ENCODE peak calls at places on chromosomes 7 and 10, in six cellular contexts. One of them, this sample, is unnamed.

GRCh38 chr7:86768967-86769760 is 125.5 kb downstream of the GRM3 start:
- DNase-seq in HCT116: no peak
- DNase-seq in A549: no peak
- DNase-seq in IMR-90: no peak
- DNase-seq in OCI-LY7: no peak
- DNase-seq in SK-N-SH: no peak
- DNase-seq in this sample: no peak

GRCh38 chr10:86117051-86117450 is 249.5 kb downstream of the GRID1 start:
- DNase-seq in HCT116: no peak
- DNase-seq in A549: no peak
- DNase-seq in IMR-90: no peak
- DNase-seq in OCI-LY7: no peak
- DNase-seq in SK-N-SH: no peak
- DNase-seq in this sample: no peak

GRCh38 chr7:157269341-157270059 is 67.3 kb upstream of the DNAJB6 start:
- DNase-seq in HCT116: no peak
- DNase-seq in A549: no peak
- DNase-seq in IMR-90: no peak
- DNase-seq in OCI-LY7: no peak
- DNase-seq in SK-N-SH: no peak
- DNase-seq in this sample: no peak

GRCh38 chr10:70622981-70623844 is 20.7 kb upstream of the PRF1 start:
- DNase-seq in HCT116: no peak
- DNase-seq in A549: no peak
- DNase-seq in IMR-90: no peak
- DNase-seq in OCI-LY7: no peak
- DNase-seq in SK-N-SH: no peak
- DNase-seq in this sample: no peak

GRCh38 chr7:66877577-66878300 is 43.3 kb upstream of the TMEM248 start:
- DNase-seq in HCT116: no peak
- DNase-seq in A549: no peak
- DNase-seq in IMR-90: peak; percentile 36
- DNase-seq in OCI-LY7: peak; percentile 6
- DNase-seq in SK-N-SH: no peak
- DNase-seq in this sample: no peak

GRCh38 chr7:89049043-89049442 is 253.5 kb upstream of the TEX47 start:
- DNase-seq in HCT116: no peak
- DNase-seq in A549: no peak
- DNase-seq in IMR-90: no peak
- DNase-seq in OCI-LY7: no peak
- DNase-seq in SK-N-SH: no peak
- DNase-seq in this sample: no peak

GRCh38 chr10:43691503-43691902 is 42.8 kb upstream of the ZNF32 start:
- DNase-seq in HCT116: no peak
- DNase-seq in A549: no peak
- DNase-seq in IMR-90: peak; percentile 23
- DNase-seq in OCI-LY7: no peak
- DNase-seq in SK-N-SH: no peak
- DNase-seq in this sample: no peak

GRCh38 chr10:124389613-124390361 is 28.9 kb downstream of the OAT start:
- DNase-seq in HCT116: no peak
- DNase-seq in A549: no peak
- DNase-seq in IMR-90: no peak
- DNase-seq in OCI-LY7: no peak
- DNase-seq in SK-N-SH: peak; percentile 32
- DNase-seq in this sample: no peak

GRCh38 chr10:33258951-33259350 is 75.5 kb downstream of the NRP1 start:
- DNase-seq in HCT116: no peak
- DNase-seq in A549: peak; percentile 58
- DNase-seq in IMR-90: peak; percentile 73
- DNase-seq in OCI-LY7: no peak
- DNase-seq in SK-N-SH: no peak
- DNase-seq in this sample: peak; percentile 59

DNA sequence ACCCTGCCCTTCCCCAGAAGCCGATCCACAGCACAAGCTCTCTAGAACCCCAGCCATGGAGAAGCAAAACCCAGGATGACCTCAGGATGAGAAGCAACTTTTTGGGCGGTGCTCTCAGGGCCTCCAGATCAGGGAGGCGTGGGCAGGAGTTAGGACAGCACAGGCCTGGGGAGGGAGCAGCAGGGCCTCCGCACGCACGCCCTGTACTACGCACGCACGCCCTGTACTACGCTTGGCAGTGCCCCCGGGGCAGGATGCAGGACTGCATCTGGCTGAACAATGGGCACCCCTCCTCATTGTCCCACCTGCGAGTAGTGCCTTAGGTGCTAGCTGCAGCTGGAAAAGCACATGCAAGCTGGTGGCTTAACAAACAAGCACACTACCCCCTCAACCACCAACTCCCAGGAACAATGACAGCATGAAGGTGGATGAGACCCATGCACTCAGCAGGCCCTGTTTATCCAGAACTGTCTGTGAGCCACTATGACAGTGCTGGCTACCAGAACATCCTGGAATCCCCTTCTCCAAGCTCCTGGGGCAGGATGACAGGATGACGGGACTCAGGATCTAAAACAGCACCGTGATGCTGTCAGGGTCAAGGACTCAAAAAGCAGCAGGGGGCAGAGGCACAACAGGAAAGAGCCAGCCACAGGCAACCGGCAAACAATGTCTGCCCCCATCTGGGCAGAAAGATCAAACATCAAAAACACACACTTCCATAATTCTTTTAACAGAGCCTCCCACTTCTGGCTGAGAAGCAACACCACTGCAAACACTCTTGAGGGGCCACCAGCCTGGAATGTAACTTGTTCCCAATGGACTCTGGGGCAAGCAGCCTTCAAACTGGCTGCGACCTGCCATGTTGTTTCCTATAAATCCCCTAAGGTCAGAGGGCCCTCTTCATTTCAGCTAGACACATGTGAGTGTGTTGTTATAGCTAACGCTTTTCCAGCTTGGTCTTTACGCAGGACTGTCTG is 11.7 kb downstream of the PODXL start:
- DNase-seq in HCT116: no peak
- DNase-seq in A549: peak; percentile 66
- DNase-seq in IMR-90: peak; percentile 35
- DNase-seq in OCI-LY7: peak; percentile 40
- DNase-seq in SK-N-SH: peak; percentile 84
- DNase-seq in this sample: no peak
- TF ChIP-seq CTCF in HCT116: no peak
- TF ChIP-seq CTCF in A549: peak; percentile 46
- TF ChIP-seq CTCF in IMR-90: peak; percentile 51
- TF ChIP-seq CTCF in OCI-LY7: peak; percentile 63
- TF ChIP-seq CTCF in SK-N-SH: peak; percentile 63
- TF ChIP-seq CTCF in this sample: no peak

DNA sequence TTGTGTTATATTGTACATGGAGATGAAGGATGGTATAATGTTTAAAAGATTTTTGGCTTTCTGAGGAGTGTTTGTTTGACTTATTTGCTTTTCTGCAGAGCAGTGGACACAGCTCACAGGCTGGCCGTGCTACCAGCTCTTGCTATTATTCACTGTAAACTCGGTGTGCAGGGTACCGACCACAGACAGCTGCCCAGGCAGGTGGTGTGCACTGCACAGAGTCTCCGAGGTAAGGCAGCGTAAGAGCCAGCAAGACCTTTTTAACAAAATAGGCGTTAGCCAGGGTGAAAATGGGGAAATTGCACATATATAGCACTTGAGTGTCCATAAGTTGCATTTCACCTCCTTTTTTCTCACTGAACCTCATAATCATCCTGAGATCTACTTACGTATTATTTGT is 438.0 kb downstream of the CNTNAP2 start:
- DNase-seq in HCT116: no peak
- DNase-seq in A549: no peak
- DNase-seq in IMR-90: no peak
- DNase-seq in OCI-LY7: no peak
- DNase-seq in SK-N-SH: no peak
- DNase-seq in this sample: no peak
- H3K4me2 ChIP-seq in HCT116: no peak overlapping the region
- H3K4me2 ChIP-seq in A549: no peak overlapping the region
- H3K4me2 ChIP-seq in IMR-90: no peak overlapping the region
- H3K4me2 ChIP-seq in OCI-LY7: no peak overlapping the region
- H3K4me2 ChIP-seq in SK-N-SH: no peak overlapping the region
- H3K4me2 ChIP-seq in this sample: no peak overlapping the region

GRCh38 chr7:5690931-5691461 is 90.5 kb downstream of the RNF216 start:
- DNase-seq in HCT116: no peak
- DNase-seq in A549: no peak
- DNase-seq in IMR-90: no peak
- DNase-seq in OCI-LY7: no peak
- DNase-seq in SK-N-SH: no peak
- DNase-seq in this sample: no peak

GRCh38 chr7:5692845-5693278 is 88.6 kb downstream of the RNF216 start:
- DNase-seq in HCT116: no peak
- DNase-seq in A549: peak; percentile 74
- DNase-seq in IMR-90: peak; percentile 82
- DNase-seq in OCI-LY7: no peak
- DNase-seq in SK-N-SH: peak; percentile 67
- DNase-seq in this sample: no peak

GRCh38 chr7:5692112-5692844 is 89.2 kb downstream of the RNF216 start:
- DNase-seq in HCT116: no peak
- DNase-seq in A549: peak; percentile 86
- DNase-seq in IMR-90: peak; percentile 98
- DNase-seq in OCI-LY7: no peak
- DNase-seq in SK-N-SH: peak; percentile 54
- DNase-seq in this sample: no peak

GRCh38 chr7:5689716-5690115 is 91.7 kb downstream of the RNF216 start:
- DNase-seq in HCT116: no peak
- DNase-seq in A549: no peak
- DNase-seq in IMR-90: no peak
- DNase-seq in OCI-LY7: no peak
- DNase-seq in SK-N-SH: no peak
- DNase-seq in this sample: no peak

GRCh38 chr7:5691536-5692090 is 89.8 kb downstream of the RNF216 start:
- DNase-seq in HCT116: no peak
- DNase-seq in A549: no peak
- DNase-seq in IMR-90: no peak
- DNase-seq in OCI-LY7: no peak
- DNase-seq in SK-N-SH: no peak
- DNase-seq in this sample: no peak
- H3K4me3 ChIP-seq in HCT116: no peak overlapping the region
- H3K4me3 ChIP-seq in A549: peak overlapping the region; percentile 11
- H3K4me3 ChIP-seq in IMR-90: no peak overlapping the region
- H3K4me3 ChIP-seq in OCI-LY7: no peak overlapping the region
- H3K4me3 ChIP-seq in SK-N-SH: peak overlapping the region; percentile 13
- H3K4me3 ChIP-seq in this sample: no peak overlapping the region

DNA sequence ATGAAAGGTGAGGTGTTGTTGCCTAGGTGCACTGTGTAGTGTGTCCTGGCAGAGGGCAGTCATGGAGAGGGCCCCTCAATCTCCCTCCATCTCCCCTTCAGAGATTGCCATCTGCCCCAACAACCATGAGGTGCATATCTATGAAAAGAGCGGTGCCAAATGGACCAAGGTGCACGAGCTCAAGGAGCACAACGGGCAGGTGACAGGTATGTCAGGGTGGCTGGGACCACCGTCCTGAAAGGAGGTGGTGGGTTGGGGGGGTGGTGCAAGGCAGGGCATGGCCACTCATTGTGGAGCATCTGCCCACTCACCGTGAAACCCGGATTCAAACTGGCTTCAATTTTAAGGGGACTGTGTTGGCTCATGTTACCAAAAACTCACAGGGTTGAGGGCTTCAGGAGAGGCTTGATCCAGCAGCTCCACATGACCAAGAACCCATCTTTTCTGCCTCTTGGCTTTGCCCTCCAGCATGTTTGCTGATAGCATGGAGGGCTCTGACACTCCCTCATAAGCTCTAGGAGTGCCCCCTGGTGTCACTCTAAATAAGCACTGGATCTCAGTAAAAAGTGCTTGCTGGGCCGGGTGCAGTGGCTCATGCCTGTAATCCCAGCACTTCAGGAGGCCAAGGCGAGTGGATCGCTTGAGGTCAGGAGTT is 12.2 kb downstream of the ARPC1B start:
- DNase-seq in HCT116: no peak
- DNase-seq in A549: peak; percentile 76
- DNase-seq in IMR-90: peak; percentile 37
- DNase-seq in OCI-LY7: peak; percentile 70
- DNase-seq in SK-N-SH: peak; percentile 58
- DNase-seq in this sample: no peak
- TF ChIP-seq CTCF in HCT116: peak; percentile 48
- TF ChIP-seq CTCF in A549: peak; percentile 33
- TF ChIP-seq CTCF in IMR-90: peak; percentile 27
- TF ChIP-seq CTCF in OCI-LY7: peak; percentile 75
- TF ChIP-seq CTCF in SK-N-SH: peak; percentile 50
- TF ChIP-seq CTCF in this sample: peak; percentile 19

DNA sequence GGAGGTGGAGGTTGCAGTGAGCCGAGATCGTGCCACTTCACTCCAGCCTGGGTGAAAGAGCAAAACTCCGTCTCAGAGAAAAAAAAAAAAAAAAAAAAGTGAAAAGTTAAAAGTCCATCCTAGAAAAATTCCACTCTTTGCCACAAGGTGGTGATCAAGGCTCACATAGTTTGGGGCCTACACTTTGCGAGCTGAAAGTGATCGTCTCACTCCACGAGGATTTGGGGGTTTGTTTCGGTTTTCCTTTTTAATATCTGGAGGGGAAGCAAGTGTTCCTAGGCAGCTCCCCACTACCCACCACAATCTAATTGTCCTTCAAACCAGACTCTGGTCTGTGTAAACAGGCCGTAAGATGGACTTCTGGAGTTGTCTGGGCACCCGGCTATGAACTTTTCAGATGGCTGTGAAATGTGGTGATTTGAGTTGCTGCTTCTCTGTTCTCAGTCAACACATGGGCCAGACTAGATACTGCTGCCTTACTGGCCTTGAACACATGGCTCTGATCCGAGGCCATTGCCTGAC is 27.1 kb downstream of the PRLHR start:
- DNase-seq in HCT116: peak; percentile 63
- DNase-seq in A549: peak; percentile 56
- DNase-seq in IMR-90: peak; percentile 56
- DNase-seq in OCI-LY7: peak; percentile 70
- DNase-seq in SK-N-SH: peak; percentile 63
- DNase-seq in this sample: peak; percentile 76
- H3K4me2 ChIP-seq in HCT116: peak overlapping the region; percentile 67
- H3K4me2 ChIP-seq in A549: peak overlapping the region; percentile 71
- H3K4me2 ChIP-seq in IMR-90: peak overlapping the region; percentile 80
- H3K4me2 ChIP-seq in OCI-LY7: peak overlapping the region; percentile 27
- H3K4me2 ChIP-seq in SK-N-SH: no peak overlapping the region
- H3K4me2 ChIP-seq in this sample: no peak overlapping the region

GRCh38 chr10:102267748-102268147 is 22.4 kb downstream of the GBF1 start:
- DNase-seq in HCT116: no peak
- DNase-seq in A549: no peak
- DNase-seq in IMR-90: peak; percentile 83
- DNase-seq in OCI-LY7: no peak
- DNase-seq in SK-N-SH: no peak
- DNase-seq in this sample: no peak
- H3K4me3 ChIP-seq in HCT116: no peak overlapping the region
- H3K4me3 ChIP-seq in A549: no peak overlapping the region
- H3K4me3 ChIP-seq in IMR-90: no peak overlapping the region
- H3K4me3 ChIP-seq in OCI-LY7: no peak overlapping the region
- H3K4me3 ChIP-seq in SK-N-SH: no peak overlapping the region
- H3K4me3 ChIP-seq in this sample: no peak overlapping the region

GRCh38 chr10:94889123-94889522 is 49.3 kb upstream of the CYP2C9 start:
- DNase-seq in HCT116: no peak
- DNase-seq in A549: no peak
- DNase-seq in IMR-90: no peak
- DNase-seq in OCI-LY7: no peak
- DNase-seq in SK-N-SH: no peak
- DNase-seq in this sample: no peak

GRCh38 chr10:94890264-94891022 is 48.0 kb upstream of the CYP2C9 start:
- DNase-seq in HCT116: no peak
- DNase-seq in A549: no peak
- DNase-seq in IMR-90: no peak
- DNase-seq in OCI-LY7: no peak
- DNase-seq in SK-N-SH: no peak
- DNase-seq in this sample: no peak
- TF ChIP-seq CTCF in HCT116: no peak
- TF ChIP-seq CTCF in A549: no peak
- TF ChIP-seq CTCF in IMR-90: no peak
- TF ChIP-seq CTCF in OCI-LY7: no peak
- TF ChIP-seq CTCF in SK-N-SH: no peak
- TF ChIP-seq CTCF in this sample: no peak

This sample was measured in neural progenitor cell.